ENCODE peak calls at places on chromosomes 7 and 10, in five cellular contexts. O is WTC11, Y is NCI-H345, C is AG10803, Z is frontal cortex. M is an unnamed sample.

GRCh38 chr7:43294080-43294630 is 181.7 kb downstream of the HECW1 start:
- DNase-seq in C (peak), Y (no peak), O (peak), Z (peak), M (peak)

GRCh38 chr10:126250527-126251310 is 137.6 kb downstream of the ADAM12 start:
- DNase-seq in O (no peak), Z (no peak), Y (no peak), C (peak), M (peak)

GRCh38 chr10:95403690-95404459 is 113.1 kb upstream of the PDLIM1 start:
- DNase-seq in C (no peak), Y (no peak), Z (no peak), O (no peak), M (no peak)

GRCh38 chr10:128466831-128467371 is 340.7 kb upstream of the MKI67 start:
- DNase-seq in O (no peak), Y (no peak), Z (no peak), C (no peak), M (no peak)

GRCh38 chr10:34667177-34667576 is 147.9 kb downstream of the PARD3 start:
- DNase-seq in C (no peak), O (no peak), Z (no peak), Y (no peak), M (no peak)

GRCh38 chr10:69714572-69714971 is 84.5 kb downstream of the FAM241B start:
- DNase-seq in O (no peak), C (no peak), Y (no peak), Z (no peak), M (no peak)

GRCh38 chr7:151117565-151117964 is 31.3 kb downstream of the AGAP3 start:
- DNase-seq in O (no peak), Y (no peak), Z (no peak), C (no peak), M (no peak)

GRCh38 chr7:158595068-158595467 is 7.4 kb upstream of the PTPRN2 start:
- DNase-seq in Y (no peak), O (no peak), C (peak), Z (no peak), M (peak)

GRCh38 chr10:103991393-103992128 is 24.6 kb downstream of the SLK start:
- DNase-seq in Z (no peak), Y (no peak), O (no peak), C (no peak), M (no peak)

GRCh38 chr7:91266067-91266930 is 2.1 kb downstream of the FZD1 start:
- DNase-seq in O (peak), Z (no peak), C (no peak), Y (no peak), M (no peak)

GRCh38 chr10:23523251-23523650 is 84.4 kb downstream of the OTUD1 start:
- DNase-seq in Z (no peak), Y (no peak), C (no peak), O (no peak), M (no peak)

GRCh38 chr10:22010973-22011408 is 7.5 kb upstream of the DNAJC1 start:
- DNase-seq in C (peak), O (no peak), Z (no peak), Y (no peak), M (peak)

GRCh38 chr7:111953611-111954010 is 252.6 kb downstream of the DOCK4 start:
- DNase-seq in O (no peak), Z (no peak), C (no peak), Y (peak), M (peak)

GRCh38 chr7:98133621-98134266 is 27.1 kb downstream of the LMTK2 start:
- DNase-seq in Z (no peak), C (peak), Y (no peak), O (no peak), M (peak)

GRCh38 chr10:111297351-111297848 is 220.6 kb downstream of the ADRA2A start:
- DNase-seq in O (no peak), Z (no peak), C (peak), Y (no peak), M (no peak)

GRCh38 chr10:101897633-101898032 is 54.0 kb upstream of the KCNIP2 start:
- DNase-seq in Y (peak), C (no peak), Z (no peak), O (no peak), M (no peak)

GRCh38 chr10:106436123-106436740 is 728.3 kb downstream of the SORCS1 start:
- DNase-seq in Z (no peak), Y (no peak), C (peak), O (no peak), M (no peak)

GRCh38 chr7:74082770-74083116 is 861 bp upstream of the LIMK1 start:
- DNase-seq in Y (no peak), C (no peak), O (no peak), Z (no peak), M (no peak)

GRCh38 chr10:73163096-73163495 is 4.7 kb downstream of the ECD start:
- DNase-seq in C (peak), Z (no peak), Y (no peak), O (no peak), M (no peak)

GRCh38 chr7:149547126-149547525 is 49.5 kb upstream of the ZNF746 start:
- DNase-seq in Y (no peak), O (no peak), C (no peak), Z (no peak), M (no peak)

GRCh38 chr10:88113657-88114272 is 250.3 kb downstream of the PTEN start:
- DNase-seq in Y (no peak), C (peak), O (no peak), Z (no peak), M (peak)